ENCODE peak calls at places on chromosomes 7 and 10, in seven cellular contexts. M, A, Z, G, F, U and H are unnamed samples. For H3K27me3, the result is how much of the 10 kb centered on the place peaks cover.

GRCh38 chr10:44389150-44389549 is 4.3 kb upstream of the CXCL12 start:
- DNase-seq in A (no peak), F (peak), U (no peak), Z (peak), M (no peak), G (peak), H (no peak)

GRCh38 chr7:101581891-101582290 is 47.2 kb downstream of the MYL10 start:
- DNase-seq in G (no peak), Z (no peak), M (no peak), A (no peak), F (no peak), U (no peak), H (peak)

GRCh38 chr10:634256-634655 is 55.2 kb downstream of the DIP2C start:
- DNase-seq in A (no peak), Z (no peak), M (no peak), U (no peak), F (peak), G (peak), H (no peak)

GRCh38 chr7:28941633-28942032 is 16.5 kb downstream of the TRIL start:
- DNase-seq in Z (no peak), F (no peak), M (no peak), U (no peak), G (no peak), A (no peak), H (no peak)

GRCh38 chr7:70620333-70621055 is 511.4 kb upstream of the GALNT17 start:
- DNase-seq in G (no peak), A (no peak), Z (no peak), F (no peak), U (no peak), M (no peak), H (no peak)

GRCh38 chr7:14195896-14196295 is 206.4 kb upstream of the ETV1 start:
- DNase-seq in U (no peak), G (no peak), F (no peak), A (no peak), Z (no peak), M (no peak), H (peak)

GRCh38 chr10:89074120-89074519 is 83.5 kb downstream of the FAS start:
- DNase-seq in F (peak), M (peak), G (no peak), A (no peak), Z (peak), U (no peak), H (no peak)

GRCh38 chr7:47546728-47547494 is 35.0 kb downstream of the TNS3 start:
- DNase-seq in M (no peak), Z (no peak), F (no peak), U (peak), G (peak), A (no peak), H (no peak)

GRCh38 chr7:74173074-74173473 is 1.1 kb upstream of the EIF4H start:
- DNase-seq in M (no peak), A (no peak), Z (no peak), F (no peak), U (peak), G (peak), H (peak)

GRCh38 chr7:2512179-2512644 is 7.4 kb upstream of the LFNG start:
- DNase-seq in U (peak), M (no peak), Z (no peak), G (no peak), A (no peak), F (no peak), H (no peak)

DNA sequence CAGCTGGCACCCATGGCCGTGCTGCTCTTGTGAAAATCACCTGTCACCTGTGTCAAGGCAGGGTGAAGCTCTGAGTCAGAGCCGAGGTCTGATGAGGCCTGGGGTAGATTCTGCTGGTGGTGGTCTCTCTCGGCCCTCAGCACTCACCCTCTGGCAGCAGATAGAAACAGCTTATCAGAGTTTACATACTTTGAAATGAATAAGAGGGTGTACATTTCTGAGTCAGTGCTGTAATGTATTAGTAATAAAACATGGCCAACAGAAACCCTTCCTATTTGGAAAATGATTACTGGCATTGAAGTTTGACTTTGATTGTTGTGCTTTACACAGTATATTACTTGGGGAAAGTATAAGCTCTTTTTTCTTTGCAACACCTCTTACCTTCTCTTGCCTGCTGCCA is 228.8 kb downstream of the SNX10 start:
- DNase-seq in G (no peak), Z (no peak), F (no peak), U (no peak), A (no peak), M (no peak), H (no peak)
- H3K27me3 ChIP-seq in G (under half), Z (under half), F (under half), U (under half), A (under half), M (under half), H (under half)

GRCh38 chr7:140206963-140207362 is 30.2 kb upstream of the KDM7A start:
- DNase-seq in F (no peak), G (no peak), Z (no peak), A (no peak), U (no peak), M (no peak), H (no peak)

GRCh38 chr7:140213684-140214074 is 36.9 kb upstream of the KDM7A start:
- DNase-seq in F (no peak), M (peak), A (no peak), U (no peak), G (no peak), Z (no peak), H (no peak)

GRCh38 chr7:140212100-140212881 is 35.5 kb upstream of the KDM7A start:
- DNase-seq in A (no peak), Z (no peak), G (no peak), F (no peak), U (peak), M (no peak), H (peak)

GRCh38 chr7:140211698-140212097 is 34.9 kb upstream of the KDM7A start:
- DNase-seq in A (no peak), Z (no peak), G (no peak), F (no peak), M (no peak), U (no peak), H (no peak)

DNA sequence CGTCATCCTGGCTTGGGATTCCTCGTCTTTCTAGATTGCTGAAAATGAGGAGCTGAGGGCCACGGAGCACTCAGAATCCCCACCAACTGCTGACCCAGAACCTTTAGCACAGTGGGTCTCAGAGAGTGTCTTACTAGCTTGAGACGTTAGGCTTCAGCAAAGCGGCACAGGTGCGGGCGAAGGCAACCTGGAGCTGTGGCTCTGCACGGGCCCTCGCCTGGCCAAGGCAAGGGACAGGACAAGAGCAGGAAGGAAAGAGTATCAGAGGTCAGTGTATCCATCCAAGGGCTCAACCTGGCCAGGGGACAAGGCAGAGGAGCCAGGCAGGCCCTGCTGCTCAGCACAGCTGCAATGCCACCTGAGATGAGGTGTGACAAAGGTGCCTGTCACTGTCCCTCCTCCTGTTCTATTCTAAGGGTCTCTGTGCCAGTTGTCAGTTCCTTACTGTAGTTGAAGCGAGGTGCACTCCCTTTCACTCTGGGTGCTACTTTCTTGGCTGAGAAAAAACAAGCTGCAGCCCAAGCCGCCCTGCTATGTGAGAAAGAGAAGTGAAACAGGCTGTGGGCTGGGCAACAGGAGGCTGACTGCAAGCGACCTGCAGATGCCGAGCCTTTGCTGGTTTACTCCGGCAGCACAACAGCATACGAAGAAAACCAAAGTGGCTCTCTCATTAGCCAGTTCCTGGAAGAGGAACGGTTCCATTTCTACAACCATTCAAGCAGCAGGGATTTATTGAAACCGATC is 33.3 kb upstream of the KDM7A start:
- DNase-seq in A (peak), G (peak), U (peak), M (no peak), Z (peak), F (peak), H (no peak)
- H3K4me3 ChIP-seq in A (no peak), G (no peak), U (no peak), M (no peak), Z (no peak), F (no peak), H (no peak)

GRCh38 chr7:37694208-37695080 is 10.9 kb downstream of the GPR141 start:
- DNase-seq in M (no peak), U (no peak), Z (peak), A (peak), F (no peak), G (peak), H (peak)
- TF ChIP-seq CTCF in M (no peak), U (no peak), Z (no peak), A (no peak), F (no peak), G (peak), H (peak)

DNA sequence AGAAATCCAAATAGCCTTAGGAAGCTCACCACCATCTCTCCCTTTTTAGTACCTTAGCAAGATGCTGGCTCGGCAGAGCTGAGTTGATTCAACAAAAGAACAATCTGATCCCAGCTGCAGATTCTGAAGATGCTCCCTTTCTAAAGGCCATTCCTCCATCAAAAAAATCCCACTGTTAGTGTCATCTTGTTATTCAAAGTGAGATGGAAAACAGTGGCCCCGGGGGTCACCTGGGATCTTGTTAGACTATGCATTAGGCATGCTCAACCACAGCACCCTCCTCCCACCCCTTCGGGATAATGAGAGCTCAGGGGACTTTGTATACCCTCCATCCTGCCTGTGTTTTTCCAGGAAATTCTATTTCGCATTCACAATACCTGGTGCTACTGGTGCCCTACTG is 2.4 kb downstream of the NCAPG2 start:
- DNase-seq in U (no peak), F (no peak), Z (no peak), G (no peak), A (no peak), M (no peak), H (no peak)
- H3K27me3 ChIP-seq in U (under half), F (under half), Z (under half), G (under half), A (under half), M (under half), H (under half)